ENCODE peak calls at places on chromosomes 1 and 21, in nine cellular contexts. One of them, this sample, is unnamed.

GRCh38 chr1:46472503-46473181 is 17.0 kb upstream of the DMBX1 start:
- ATAC-seq in mucosa of descending colon: no peak
- ATAC-seq in natural killer cell: no peak
- ATAC-seq in left lung: no peak
- ATAC-seq in T-helper 17 cell: no peak
- ATAC-seq in IMR-90: no peak
- ATAC-seq in activated CD8-positive, alpha-beta T cell treated with anti-CD3 and anti-CD28 coated beads for 36 hours: no peak
- ATAC-seq in activated T-cell treated with anti-CD3 and anti-CD28 coated beads, Interleukin-2, amount 50 U/mL, for 4 hours: no peak
- ATAC-seq in CD4-positive, alpha-beta T cell: no peak
- ATAC-seq in this sample: no peak

GRCh38 chr1:172105230-172105629 is 263.9 kb downstream of the DNM3 start:
- ATAC-seq in left lung: no peak
- ATAC-seq in CD4-positive, alpha-beta T cell: no peak
- ATAC-seq in activated T-cell treated with anti-CD3 and anti-CD28 coated beads, Interleukin-2, amount 50 U/mL, for 4 hours: no peak
- ATAC-seq in natural killer cell: no peak
- ATAC-seq in IMR-90: no peak
- ATAC-seq in mucosa of descending colon: no peak
- ATAC-seq in T-helper 17 cell: no peak
- ATAC-seq in activated CD8-positive, alpha-beta T cell treated with anti-CD3 and anti-CD28 coated beads for 36 hours: no peak
- ATAC-seq in this sample: no peak

GRCh38 chr1:197951617-197952175 is 34.5 kb downstream of the LHX9 start:
- ATAC-seq in natural killer cell: no peak
- ATAC-seq in T-helper 17 cell: no peak
- ATAC-seq in IMR-90: no peak
- ATAC-seq in CD4-positive, alpha-beta T cell: no peak
- ATAC-seq in mucosa of descending colon: no peak
- ATAC-seq in activated CD8-positive, alpha-beta T cell treated with anti-CD3 and anti-CD28 coated beads for 36 hours: no peak
- ATAC-seq in left lung: peak
- ATAC-seq in activated T-cell treated with anti-CD3 and anti-CD28 coated beads, Interleukin-2, amount 50 U/mL, for 4 hours: no peak
- ATAC-seq in this sample: no peak

GRCh38 chr1:228306275-228307217 is 98.7 kb downstream of the OBSCN start:
- ATAC-seq in left lung: no peak
- ATAC-seq in activated CD8-positive, alpha-beta T cell treated with anti-CD3 and anti-CD28 coated beads for 36 hours: no peak
- ATAC-seq in natural killer cell: no peak
- ATAC-seq in T-helper 17 cell: no peak
- ATAC-seq in mucosa of descending colon: no peak
- ATAC-seq in CD4-positive, alpha-beta T cell: no peak
- ATAC-seq in activated T-cell treated with anti-CD3 and anti-CD28 coated beads, Interleukin-2, amount 50 U/mL, for 4 hours: no peak
- ATAC-seq in IMR-90: no peak
- ATAC-seq in this sample: no peak

GRCh38 chr1:224492015-224492414 is 57.4 kb upstream of the WDR26 start:
- ATAC-seq in activated CD8-positive, alpha-beta T cell treated with anti-CD3 and anti-CD28 coated beads for 36 hours: no peak
- ATAC-seq in left lung: no peak
- ATAC-seq in activated T-cell treated with anti-CD3 and anti-CD28 coated beads, Interleukin-2, amount 50 U/mL, for 4 hours: no peak
- ATAC-seq in IMR-90: no peak
- ATAC-seq in natural killer cell: no peak
- ATAC-seq in T-helper 17 cell: no peak
- ATAC-seq in mucosa of descending colon: peak
- ATAC-seq in CD4-positive, alpha-beta T cell: no peak
- ATAC-seq in this sample: no peak

GRCh38 chr21:44816761-44817505 is 929 bp downstream of the SUMO3 start:
- ATAC-seq in natural killer cell: no peak
- ATAC-seq in IMR-90: no peak
- ATAC-seq in activated CD8-positive, alpha-beta T cell treated with anti-CD3 and anti-CD28 coated beads for 36 hours: no peak
- ATAC-seq in T-helper 17 cell: no peak
- ATAC-seq in activated T-cell treated with anti-CD3 and anti-CD28 coated beads, Interleukin-2, amount 50 U/mL, for 4 hours: no peak
- ATAC-seq in mucosa of descending colon: no peak
- ATAC-seq in left lung: no peak
- ATAC-seq in CD4-positive, alpha-beta T cell: no peak
- ATAC-seq in this sample: no peak

GRCh38 chr1:11649624-11650330 is 4.5 kb downstream of the FBXO2 start:
- ATAC-seq in T-helper 17 cell: no peak
- ATAC-seq in CD4-positive, alpha-beta T cell: no peak
- ATAC-seq in IMR-90: no peak
- ATAC-seq in activated CD8-positive, alpha-beta T cell treated with anti-CD3 and anti-CD28 coated beads for 36 hours: no peak
- ATAC-seq in left lung: peak
- ATAC-seq in activated T-cell treated with anti-CD3 and anti-CD28 coated beads, Interleukin-2, amount 50 U/mL, for 4 hours: no peak
- ATAC-seq in mucosa of descending colon: no peak
- ATAC-seq in natural killer cell: no peak
- ATAC-seq in this sample: no peak

GRCh38 chr21:14545906-14546480 is at the start of gene SAMSN1:
- ATAC-seq in CD4-positive, alpha-beta T cell: peak
- ATAC-seq in IMR-90: no peak
- ATAC-seq in activated CD8-positive, alpha-beta T cell treated with anti-CD3 and anti-CD28 coated beads for 36 hours: peak
- ATAC-seq in left lung: peak
- ATAC-seq in natural killer cell: peak
- ATAC-seq in mucosa of descending colon: peak
- ATAC-seq in T-helper 17 cell: peak
- ATAC-seq in activated T-cell treated with anti-CD3 and anti-CD28 coated beads, Interleukin-2, amount 50 U/mL, for 4 hours: peak
- ATAC-seq in this sample: peak

GRCh38 chr1:156740307-156740678 is 595 bp downstream of the MRPL24 start:
- ATAC-seq in left lung: no peak
- ATAC-seq in T-helper 17 cell: no peak
- ATAC-seq in IMR-90: no peak
- ATAC-seq in CD4-positive, alpha-beta T cell: no peak
- ATAC-seq in mucosa of descending colon: peak
- ATAC-seq in natural killer cell: no peak
- ATAC-seq in activated T-cell treated with anti-CD3 and anti-CD28 coated beads, Interleukin-2, amount 50 U/mL, for 4 hours: peak
- ATAC-seq in activated CD8-positive, alpha-beta T cell treated with anti-CD3 and anti-CD28 coated beads for 36 hours: no peak
- ATAC-seq in this sample: peak